ENCODE peak calls at places on chromosome 15, in eight cellular contexts. One of them, this sample, is unnamed.

GRCh38 chr15:80996247-80996646 is 4.5 kb upstream of the TLNRD1 start:
- DNase-seq in T follicular helper cell: no peak
- DNase-seq in neural crest cell: no peak
- DNase-seq in stimulated activated CD8-positive, alpha-beta memory T cell treated with anti-CD3 and anti-CD28 coated beads, Interleukin-15, amount 100 ng/mL, for 1 hour: no peak
- DNase-seq in EL: no peak
- DNase-seq in cerebellum: no peak
- DNase-seq in head of caudate nucleus: no peak
- DNase-seq in AG20443: no peak
- DNase-seq in this sample: no peak

GRCh38 chr15:92149029-92149428 is 244.7 kb upstream of the ST8SIA2 start:
- DNase-seq in AG20443: peak
- DNase-seq in cerebellum: no peak
- DNase-seq in stimulated activated CD8-positive, alpha-beta memory T cell treated with anti-CD3 and anti-CD28 coated beads, Interleukin-15, amount 100 ng/mL, for 1 hour: no peak
- DNase-seq in head of caudate nucleus: no peak
- DNase-seq in T follicular helper cell: no peak
- DNase-seq in neural crest cell: no peak
- DNase-seq in EL: no peak
- DNase-seq in this sample: no peak

GRCh38 chr15:85788796-85789495 is 5.8 kb downstream of the KLHL25 start:
- DNase-seq in stimulated activated CD8-positive, alpha-beta memory T cell treated with anti-CD3 and anti-CD28 coated beads, Interleukin-15, amount 100 ng/mL, for 1 hour: no peak
- DNase-seq in head of caudate nucleus: no peak
- DNase-seq in T follicular helper cell: no peak
- DNase-seq in EL: no peak
- DNase-seq in AG20443: no peak
- DNase-seq in cerebellum: peak
- DNase-seq in neural crest cell: no peak
- DNase-seq in this sample: no peak

GRCh38 chr15:42033214-42033873 is 12.5 kb upstream of the PLA2G4E start:
- DNase-seq in T follicular helper cell: no peak
- DNase-seq in neural crest cell: no peak
- DNase-seq in stimulated activated CD8-positive, alpha-beta memory T cell treated with anti-CD3 and anti-CD28 coated beads, Interleukin-15, amount 100 ng/mL, for 1 hour: no peak
- DNase-seq in cerebellum: no peak
- DNase-seq in head of caudate nucleus: no peak
- DNase-seq in EL: no peak
- DNase-seq in AG20443: no peak
- DNase-seq in this sample: no peak

GRCh38 chr15:68559342-68560310 is 19.2 kb upstream of the CORO2B start:
- DNase-seq in T follicular helper cell: peak
- DNase-seq in AG20443: peak
- DNase-seq in cerebellum: peak
- DNase-seq in head of caudate nucleus: peak
- DNase-seq in EL: peak
- DNase-seq in neural crest cell: peak
- DNase-seq in stimulated activated CD8-positive, alpha-beta memory T cell treated with anti-CD3 and anti-CD28 coated beads, Interleukin-15, amount 100 ng/mL, for 1 hour: peak
- DNase-seq in this sample: peak

GRCh38 chr15:63833246-63833696 is 477 bp downstream of the HERC1 start:
- DNase-seq in head of caudate nucleus: peak
- DNase-seq in cerebellum: peak
- DNase-seq in stimulated activated CD8-positive, alpha-beta memory T cell treated with anti-CD3 and anti-CD28 coated beads, Interleukin-15, amount 100 ng/mL, for 1 hour: no peak
- DNase-seq in EL: peak
- DNase-seq in neural crest cell: peak
- DNase-seq in T follicular helper cell: peak
- DNase-seq in AG20443: peak
- DNase-seq in this sample: peak

GRCh38 chr15:71357357-71357756 is 242.1 kb downstream of the THSD4 start:
- DNase-seq in cerebellum: no peak
- DNase-seq in head of caudate nucleus: no peak
- DNase-seq in stimulated activated CD8-positive, alpha-beta memory T cell treated with anti-CD3 and anti-CD28 coated beads, Interleukin-15, amount 100 ng/mL, for 1 hour: no peak
- DNase-seq in neural crest cell: no peak
- DNase-seq in EL: no peak
- DNase-seq in T follicular helper cell: no peak
- DNase-seq in AG20443: no peak
- DNase-seq in this sample: no peak

GRCh38 chr15:89677381-89677780 is 1.8 kb downstream of the PLIN1 start:
- DNase-seq in AG20443: no peak
- DNase-seq in stimulated activated CD8-positive, alpha-beta memory T cell treated with anti-CD3 and anti-CD28 coated beads, Interleukin-15, amount 100 ng/mL, for 1 hour: no peak
- DNase-seq in neural crest cell: no peak
- DNase-seq in T follicular helper cell: no peak
- DNase-seq in cerebellum: no peak
- DNase-seq in head of caudate nucleus: no peak
- DNase-seq in EL: no peak
- DNase-seq in this sample: no peak